ENCODE peak calls at places on chromosomes 5 and 9, in four cellular contexts. J is Ammon's horn, K is omental fat pad, I is substantia nigra. W is an unnamed sample.

GRCh38 chr5:112415552-112415951 is 3.5 kb downstream of the EPB41L4A start:
- DNase-seq in J (no peak), K (no peak), I (no peak), W (no peak)

GRCh38 chr9:127004946-127005769 is 90.6 kb downstream of the RALGPS1 start:
- DNase-seq in J (no peak), K (no peak), I (no peak), W (peak; percentile 59)

GRCh38 chr5:130992621-130993020 is 172.4 kb downstream of the HINT1 start:
- DNase-seq in J (no peak), K (no peak), I (no peak), W (no peak)

GRCh38 chr9:97565262-97565661 is 63.8 kb downstream of the TMOD1 start:
- DNase-seq in J (no peak), K (no peak), I (no peak), W (no peak)

GRCh38 chr5:39461007-39461682 is 36.4 kb upstream of the DAB2 start:
- DNase-seq in J (peak; percentile 74), K (no peak), I (peak; percentile 11), W (no peak)

GRCh38 chr5:38608877-38609276 is 52.4 kb upstream of the LIFR start:
- DNase-seq in J (no peak), K (no peak), I (no peak), W (no peak)

GRCh38 chr9:72701510-72701909 is 180.1 kb downstream of the TMC1 start:
- DNase-seq in J (no peak), K (no peak), I (no peak), W (no peak)

GRCh38 chr5:16500024-16500423 is 34.4 kb upstream of the ZNF622 start:
- DNase-seq in J (no peak), K (no peak), I (no peak), W (no peak)

GRCh38 chr9:20397348-20397747 is 225.0 kb downstream of the MLLT3 start:
- DNase-seq in J (no peak), K (no peak), I (no peak), W (no peak)

GRCh38 chr9:130579738-130580463 is 524 bp downstream of the FUBP3 start:
- DNase-seq in J (no peak), K (no peak), I (no peak), W (no peak)

GRCh38 chr5:56837956-56838355 is 22.6 kb downstream of the MAP3K1 start:
- DNase-seq in J (no peak), K (no peak), I (no peak), W (no peak)

GRCh38 chr9:92476962-92477361 is 5.3 kb downstream of the ASPN start:
- DNase-seq in J (no peak), K (no peak), I (no peak), W (no peak)

GRCh38 chr5:113081881-113082546 is 105.4 kb downstream of the DCP2 start:
- DNase-seq in J (no peak), K (no peak), I (no peak), W (no peak)

GRCh38 chr5:34868736-34869135 is 29.8 kb downstream of the TTC23L start:
- DNase-seq in J (no peak), K (no peak), I (no peak), W (no peak)

GRCh38 chr9:70893610-70894122 is 227.8 kb downstream of the TRPM3 start:
- DNase-seq in J (no peak), K (no peak), I (no peak), W (no peak)

GRCh38 chr5:7886849-7887460 is 18.0 kb downstream of the MTRR start:
- DNase-seq in J (peak; percentile 39), K (no peak), I (no peak), W (no peak)

GRCh38 chr5:116455061-116455460 is 119.6 kb downstream of the SEMA6A start:
- DNase-seq in J (no peak), K (no peak), I (no peak), W (no peak)

GRCh38 chr5:56480305-56481146 is 247.4 kb upstream of the ANKRD55 start:
- DNase-seq in J (peak; percentile 69), K (no peak), I (peak; percentile 67), W (peak; percentile 16)

GRCh38 chr5:125199968-125200841 is 453.8 kb upstream of the ZNF608 start:
- DNase-seq in J (peak; percentile 72), K (no peak), I (no peak), W (no peak)